ENCODE peak calls at places on chromosomes 5 and 9, in six cellular contexts. One of them, this sample, is unnamed.

GRCh38 chr9:126487856-126488255 is 125.9 kb upstream of the LMX1B start:
- DNase-seq in CD4-positive, alpha-beta memory T cell: no peak
- DNase-seq in MM.1S: no peak
- DNase-seq in stimulated activated naive CD4-positive, alpha-beta T cell treated with Interleukin-2 at 50 U/mL for 16 hours: no peak
- DNase-seq in ELR: no peak
- DNase-seq in GM12891: no peak
- DNase-seq in this sample: no peak

GRCh38 chr5:118043531-118043930 is 944.8 kb downstream of the DTWD2 start:
- DNase-seq in GM12891: no peak
- DNase-seq in CD4-positive, alpha-beta memory T cell: no peak
- DNase-seq in stimulated activated naive CD4-positive, alpha-beta T cell treated with Interleukin-2 at 50 U/mL for 16 hours: no peak
- DNase-seq in ELR: no peak
- DNase-seq in MM.1S: no peak
- DNase-seq in this sample: no peak

GRCh38 chr5:139075066-139076050 is 122.8 kb downstream of the SIL1 start:
- DNase-seq in stimulated activated naive CD4-positive, alpha-beta T cell treated with Interleukin-2 at 50 U/mL for 16 hours: no peak
- DNase-seq in CD4-positive, alpha-beta memory T cell: no peak
- DNase-seq in GM12891: no peak
- DNase-seq in ELR: no peak
- DNase-seq in MM.1S: no peak
- DNase-seq in this sample: no peak

GRCh38 chr5:98839469-98840383 is 66.3 kb downstream of the RGMB start:
- DNase-seq in MM.1S: no peak
- DNase-seq in stimulated activated naive CD4-positive, alpha-beta T cell treated with Interleukin-2 at 50 U/mL for 16 hours: no peak
- DNase-seq in ELR: peak; percentile 38
- DNase-seq in CD4-positive, alpha-beta memory T cell: peak; percentile 11
- DNase-seq in GM12891: peak; percentile 9
- DNase-seq in this sample: peak; percentile 8

GRCh38 chr9:124040935-124041816 is 29.6 kb downstream of the LHX2 start:
- DNase-seq in ELR: peak; percentile 32
- DNase-seq in CD4-positive, alpha-beta memory T cell: no peak
- DNase-seq in stimulated activated naive CD4-positive, alpha-beta T cell treated with Interleukin-2 at 50 U/mL for 16 hours: no peak
- DNase-seq in MM.1S: peak; percentile 10
- DNase-seq in GM12891: peak; percentile 91
- DNase-seq in this sample: peak; percentile 57

GRCh38 chr5:126098330-126099017 is 324.7 kb upstream of the GRAMD2B start:
- DNase-seq in GM12891: no peak
- DNase-seq in stimulated activated naive CD4-positive, alpha-beta T cell treated with Interleukin-2 at 50 U/mL for 16 hours: no peak
- DNase-seq in ELR: no peak
- DNase-seq in CD4-positive, alpha-beta memory T cell: no peak
- DNase-seq in MM.1S: no peak
- DNase-seq in this sample: no peak

GRCh38 chr5:74056789-74057164 is 430.8 kb downstream of the ARHGEF28 start:
- DNase-seq in MM.1S: peak; percentile 51
- DNase-seq in CD4-positive, alpha-beta memory T cell: no peak
- DNase-seq in stimulated activated naive CD4-positive, alpha-beta T cell treated with Interleukin-2 at 50 U/mL for 16 hours: no peak
- DNase-seq in GM12891: no peak
- DNase-seq in ELR: peak; percentile 63
- DNase-seq in this sample: peak; percentile 40

GRCh38 chr5:98428806-98429205 is 344.7 kb upstream of the RGMB start:
- DNase-seq in MM.1S: peak; percentile 90
- DNase-seq in ELR: peak; percentile 58
- DNase-seq in GM12891: no peak
- DNase-seq in CD4-positive, alpha-beta memory T cell: no peak
- DNase-seq in stimulated activated naive CD4-positive, alpha-beta T cell treated with Interleukin-2 at 50 U/mL for 16 hours: no peak
- DNase-seq in this sample: peak; percentile 33

GRCh38 chr5:1744393-1745189 is 55.0 kb downstream of the MRPL36 start:
- DNase-seq in GM12891: no peak
- DNase-seq in CD4-positive, alpha-beta memory T cell: no peak
- DNase-seq in ELR: no peak
- DNase-seq in MM.1S: no peak
- DNase-seq in stimulated activated naive CD4-positive, alpha-beta T cell treated with Interleukin-2 at 50 U/mL for 16 hours: no peak
- DNase-seq in this sample: no peak

GRCh38 chr5:56155992-56156584 is 77.0 kb downstream of the ANKRD55 start:
- DNase-seq in CD4-positive, alpha-beta memory T cell: no peak
- DNase-seq in stimulated activated naive CD4-positive, alpha-beta T cell treated with Interleukin-2 at 50 U/mL for 16 hours: no peak
- DNase-seq in ELR: no peak
- DNase-seq in MM.1S: peak; percentile 23
- DNase-seq in GM12891: no peak
- DNase-seq in this sample: no peak

GRCh38 chr9:38622961-38623360 is 2.6 kb upstream of the ANKRD18A start:
- DNase-seq in MM.1S: no peak
- DNase-seq in CD4-positive, alpha-beta memory T cell: no peak
- DNase-seq in ELR: no peak
- DNase-seq in GM12891: no peak
- DNase-seq in stimulated activated naive CD4-positive, alpha-beta T cell treated with Interleukin-2 at 50 U/mL for 16 hours: no peak
- DNase-seq in this sample: no peak

GRCh38 chr9:1910269-1910811 is 104.8 kb upstream of the SMARCA2 start:
- DNase-seq in ELR: no peak
- DNase-seq in MM.1S: no peak
- DNase-seq in CD4-positive, alpha-beta memory T cell: no peak
- DNase-seq in stimulated activated naive CD4-positive, alpha-beta T cell treated with Interleukin-2 at 50 U/mL for 16 hours: no peak
- DNase-seq in GM12891: no peak
- DNase-seq in this sample: no peak

GRCh38 chr9:85404911-85405580 is 336.7 kb downstream of the AGTPBP1 start:
- DNase-seq in stimulated activated naive CD4-positive, alpha-beta T cell treated with Interleukin-2 at 50 U/mL for 16 hours: no peak
- DNase-seq in ELR: no peak
- DNase-seq in MM.1S: no peak
- DNase-seq in GM12891: no peak
- DNase-seq in CD4-positive, alpha-beta memory T cell: no peak
- DNase-seq in this sample: peak; percentile 44

GRCh38 chr9:109880276-109881169 is 100.5 kb downstream of the PALM2AKAP2 start:
- DNase-seq in CD4-positive, alpha-beta memory T cell: peak; percentile 40
- DNase-seq in stimulated activated naive CD4-positive, alpha-beta T cell treated with Interleukin-2 at 50 U/mL for 16 hours: no peak
- DNase-seq in ELR: peak; percentile 71
- DNase-seq in GM12891: peak; percentile 18
- DNase-seq in MM.1S: no peak
- DNase-seq in this sample: peak; percentile 26

GRCh38 chr5:92687793-92688467 is 893.1 kb downstream of the NR2F1-AS1 start:
- DNase-seq in GM12891: no peak
- DNase-seq in ELR: peak; percentile 42
- DNase-seq in stimulated activated naive CD4-positive, alpha-beta T cell treated with Interleukin-2 at 50 U/mL for 16 hours: no peak
- DNase-seq in MM.1S: no peak
- DNase-seq in CD4-positive, alpha-beta memory T cell: no peak
- DNase-seq in this sample: peak; percentile 18

GRCh38 chr5:16179511-16179935 is at the start of gene MARCHF11:
- DNase-seq in GM12891: no peak
- DNase-seq in MM.1S: no peak
- DNase-seq in stimulated activated naive CD4-positive, alpha-beta T cell treated with Interleukin-2 at 50 U/mL for 16 hours: no peak
- DNase-seq in CD4-positive, alpha-beta memory T cell: no peak
- DNase-seq in ELR: no peak
- DNase-seq in this sample: peak; percentile 6

This sample was measured in Daoy.